ENCODE peak calls at places on chromosome 2, in six cellular contexts. One of them, this sample, is unnamed.

GRCh38 chr2:110678457-110679336 is 834 bp upstream of the BUB1 start:
- DNase-seq in AG04450: no peak
- DNase-seq in right lobe of liver: no peak
- DNase-seq in NCI-H2171 treated with DMSO at 0.1 percent for 48 hours: peak
- DNase-seq in CD8-positive, alpha-beta memory T cell: no peak
- DNase-seq in endodermal cell: peak
- DNase-seq in this sample: no peak

GRCh38 chr2:170235860-170236638 is 58.1 kb downstream of the MYO3B start:
- DNase-seq in AG04450: no peak
- DNase-seq in right lobe of liver: no peak
- DNase-seq in NCI-H2171 treated with DMSO at 0.1 percent for 48 hours: peak
- DNase-seq in CD8-positive, alpha-beta memory T cell: no peak
- DNase-seq in endodermal cell: peak
- DNase-seq in this sample: no peak

GRCh38 chr2:144516417-144516980 is 3.4 kb downstream of the ZEB2 start:
- DNase-seq in AG04450: no peak
- DNase-seq in right lobe of liver: no peak
- DNase-seq in NCI-H2171 treated with DMSO at 0.1 percent for 48 hours: peak
- DNase-seq in CD8-positive, alpha-beta memory T cell: no peak
- DNase-seq in endodermal cell: peak
- DNase-seq in this sample: no peak

GRCh38 chr2:17373736-17374135 is 144.5 kb downstream of the RAD51AP2 start:
- DNase-seq in AG04450: peak
- DNase-seq in right lobe of liver: no peak
- DNase-seq in NCI-H2171 treated with DMSO at 0.1 percent for 48 hours: no peak
- DNase-seq in CD8-positive, alpha-beta memory T cell: no peak
- DNase-seq in endodermal cell: no peak
- DNase-seq in this sample: no peak

GRCh38 chr2:114022360-114023085 is 132.6 kb downstream of the ACTR3 start:
- DNase-seq in AG04450: peak
- DNase-seq in right lobe of liver: no peak
- DNase-seq in NCI-H2171 treated with DMSO at 0.1 percent for 48 hours: no peak
- DNase-seq in CD8-positive, alpha-beta memory T cell: no peak
- DNase-seq in endodermal cell: no peak
- DNase-seq in this sample: no peak

GRCh38 chr2:152335851-152336102 is 803 bp downstream of the FMNL2 start:
- DNase-seq in AG04450: no peak
- DNase-seq in right lobe of liver: no peak
- DNase-seq in NCI-H2171 treated with DMSO at 0.1 percent for 48 hours: no peak
- DNase-seq in CD8-positive, alpha-beta memory T cell: no peak
- DNase-seq in endodermal cell: no peak
- DNase-seq in this sample: no peak

GRCh38 chr2:144217853-144218633 is 301.9 kb downstream of the ZEB2 start:
- DNase-seq in AG04450: no peak
- DNase-seq in right lobe of liver: no peak
- DNase-seq in NCI-H2171 treated with DMSO at 0.1 percent for 48 hours: no peak
- DNase-seq in CD8-positive, alpha-beta memory T cell: no peak
- DNase-seq in endodermal cell: no peak
- DNase-seq in this sample: no peak

GRCh38 chr2:239462671-239463506 is 62.1 kb upstream of the HDAC4 start:
- DNase-seq in AG04450: no peak
- DNase-seq in right lobe of liver: peak
- DNase-seq in NCI-H2171 treated with DMSO at 0.1 percent for 48 hours: no peak
- DNase-seq in CD8-positive, alpha-beta memory T cell: peak
- DNase-seq in endodermal cell: peak
- DNase-seq in this sample: peak

GRCh38 chr2:226985227-226985946 is 149.5 kb downstream of the RHBDD1 start:
- DNase-seq in AG04450: peak
- DNase-seq in right lobe of liver: peak
- DNase-seq in NCI-H2171 treated with DMSO at 0.1 percent for 48 hours: peak
- DNase-seq in CD8-positive, alpha-beta memory T cell: no peak
- DNase-seq in endodermal cell: peak
- DNase-seq in this sample: peak

GRCh38 chr2:39068757-39069515 is 51.9 kb downstream of the SOS1 start:
- DNase-seq in AG04450: no peak
- DNase-seq in right lobe of liver: no peak
- DNase-seq in NCI-H2171 treated with DMSO at 0.1 percent for 48 hours: no peak
- DNase-seq in CD8-positive, alpha-beta memory T cell: no peak
- DNase-seq in endodermal cell: peak
- DNase-seq in this sample: no peak

GRCh38 chr2:96806468-96807126 is 9.5 kb upstream of the CNNM3 start:
- DNase-seq in AG04450: no peak
- DNase-seq in right lobe of liver: no peak
- DNase-seq in NCI-H2171 treated with DMSO at 0.1 percent for 48 hours: no peak
- DNase-seq in CD8-positive, alpha-beta memory T cell: peak
- DNase-seq in endodermal cell: no peak
- DNase-seq in this sample: no peak

GRCh38 chr2:79935046-79935729 is 369.4 kb downstream of the LRRTM1 start:
- DNase-seq in AG04450: no peak
- DNase-seq in right lobe of liver: no peak
- DNase-seq in NCI-H2171 treated with DMSO at 0.1 percent for 48 hours: no peak
- DNase-seq in CD8-positive, alpha-beta memory T cell: no peak
- DNase-seq in endodermal cell: no peak
- DNase-seq in this sample: no peak

GRCh38 chr2:105910497-105911238 is 166.0 kb downstream of the NCK2 start:
- DNase-seq in AG04450: no peak
- DNase-seq in right lobe of liver: no peak
- DNase-seq in NCI-H2171 treated with DMSO at 0.1 percent for 48 hours: peak
- DNase-seq in CD8-positive, alpha-beta memory T cell: no peak
- DNase-seq in endodermal cell: no peak
- DNase-seq in this sample: no peak

GRCh38 chr2:190893157-190893556 is 12.5 kb downstream of the GLS start:
- DNase-seq in AG04450: no peak
- DNase-seq in right lobe of liver: no peak
- DNase-seq in NCI-H2171 treated with DMSO at 0.1 percent for 48 hours: no peak
- DNase-seq in CD8-positive, alpha-beta memory T cell: no peak
- DNase-seq in endodermal cell: no peak
- DNase-seq in this sample: no peak

GRCh38 chr2:164456599-164456998 is 164.7 kb downstream of the GRB14 start:
- DNase-seq in AG04450: no peak
- DNase-seq in right lobe of liver: no peak
- DNase-seq in NCI-H2171 treated with DMSO at 0.1 percent for 48 hours: peak
- DNase-seq in CD8-positive, alpha-beta memory T cell: no peak
- DNase-seq in endodermal cell: no peak
- DNase-seq in this sample: no peak

GRCh38 chr2:69694894-69695849 is 46.8 kb upstream of the ANXA4 start:
- DNase-seq in AG04450: no peak
- DNase-seq in right lobe of liver: no peak
- DNase-seq in NCI-H2171 treated with DMSO at 0.1 percent for 48 hours: peak
- DNase-seq in CD8-positive, alpha-beta memory T cell: no peak
- DNase-seq in endodermal cell: no peak
- DNase-seq in this sample: no peak

GRCh38 chr2:73080321-73081131 is 9.0 kb upstream of the SFXN5 start:
- DNase-seq in AG04450: no peak
- DNase-seq in right lobe of liver: no peak
- DNase-seq in NCI-H2171 treated with DMSO at 0.1 percent for 48 hours: no peak
- DNase-seq in CD8-positive, alpha-beta memory T cell: no peak
- DNase-seq in endodermal cell: no peak
- DNase-seq in this sample: no peak

GRCh38 chr2:189594305-189594704 is 13.7 kb upstream of the SLC40A1 start:
- DNase-seq in AG04450: no peak
- DNase-seq in right lobe of liver: no peak
- DNase-seq in NCI-H2171 treated with DMSO at 0.1 percent for 48 hours: no peak
- DNase-seq in CD8-positive, alpha-beta memory T cell: no peak
- DNase-seq in endodermal cell: no peak
- DNase-seq in this sample: no peak

GRCh38 chr2:7031424-7032245 is 114.4 kb downstream of the RNF144A start:
- DNase-seq in AG04450: no peak
- DNase-seq in right lobe of liver: peak
- DNase-seq in NCI-H2171 treated with DMSO at 0.1 percent for 48 hours: peak
- DNase-seq in CD8-positive, alpha-beta memory T cell: peak
- DNase-seq in endodermal cell: no peak
- DNase-seq in this sample: peak

GRCh38 chr2:216113572-216113971 is 4.4 kb downstream of the XRCC5 start:
- DNase-seq in AG04450: no peak
- DNase-seq in right lobe of liver: no peak
- DNase-seq in NCI-H2171 treated with DMSO at 0.1 percent for 48 hours: no peak
- DNase-seq in CD8-positive, alpha-beta memory T cell: no peak
- DNase-seq in endodermal cell: no peak
- DNase-seq in this sample: no peak

GRCh38 chr2:239691720-239692119 is 290.9 kb upstream of the HDAC4 start:
- DNase-seq in AG04450: no peak
- DNase-seq in right lobe of liver: no peak
- DNase-seq in NCI-H2171 treated with DMSO at 0.1 percent for 48 hours: no peak
- DNase-seq in CD8-positive, alpha-beta memory T cell: no peak
- DNase-seq in endodermal cell: peak
- DNase-seq in this sample: peak

GRCh38 chr2:219398721-219399333 is 11.1 kb upstream of the DNPEP start:
- DNase-seq in AG04450: no peak
- DNase-seq in right lobe of liver: no peak
- DNase-seq in NCI-H2171 treated with DMSO at 0.1 percent for 48 hours: no peak
- DNase-seq in CD8-positive, alpha-beta memory T cell: no peak
- DNase-seq in endodermal cell: no peak
- DNase-seq in this sample: no peak

GRCh38 chr2:73386342-73386868 is 769 bp downstream of the ALMS1 start:
- DNase-seq in AG04450: no peak
- DNase-seq in right lobe of liver: no peak
- DNase-seq in NCI-H2171 treated with DMSO at 0.1 percent for 48 hours: peak
- DNase-seq in CD8-positive, alpha-beta memory T cell: no peak
- DNase-seq in endodermal cell: no peak
- DNase-seq in this sample: no peak

GRCh38 chr2:230181245-230181644 is 38.5 kb downstream of the SP110 start:
- DNase-seq in AG04450: no peak
- DNase-seq in right lobe of liver: no peak
- DNase-seq in NCI-H2171 treated with DMSO at 0.1 percent for 48 hours: no peak
- DNase-seq in CD8-positive, alpha-beta memory T cell: no peak
- DNase-seq in endodermal cell: no peak
- DNase-seq in this sample: no peak

GRCh38 chr2:179925713-179926112 is 64.3 kb upstream of the ZNF385B start:
- DNase-seq in AG04450: no peak
- DNase-seq in right lobe of liver: no peak
- DNase-seq in NCI-H2171 treated with DMSO at 0.1 percent for 48 hours: no peak
- DNase-seq in CD8-positive, alpha-beta memory T cell: no peak
- DNase-seq in endodermal cell: no peak
- DNase-seq in this sample: no peak

GRCh38 chr2:216492951-216493685 is 5.5 kb upstream of the RPL37A start:
- DNase-seq in AG04450: peak
- DNase-seq in right lobe of liver: no peak
- DNase-seq in NCI-H2171 treated with DMSO at 0.1 percent for 48 hours: no peak
- DNase-seq in CD8-positive, alpha-beta memory T cell: no peak
- DNase-seq in endodermal cell: no peak
- DNase-seq in this sample: no peak

GRCh38 chr2:176175729-176176074 is 12.8 kb upstream of the HOXD1 start:
- DNase-seq in AG04450: no peak
- DNase-seq in right lobe of liver: no peak
- DNase-seq in NCI-H2171 treated with DMSO at 0.1 percent for 48 hours: no peak
- DNase-seq in CD8-positive, alpha-beta memory T cell: no peak
- DNase-seq in endodermal cell: peak
- DNase-seq in this sample: no peak

GRCh38 chr2:207073791-207074678 is 91.7 kb downstream of the KLF7 start:
- DNase-seq in AG04450: no peak
- DNase-seq in right lobe of liver: no peak
- DNase-seq in NCI-H2171 treated with DMSO at 0.1 percent for 48 hours: peak
- DNase-seq in CD8-positive, alpha-beta memory T cell: no peak
- DNase-seq in endodermal cell: no peak
- DNase-seq in this sample: no peak

GRCh38 chr2:54084600-54084999 is 30.8 kb upstream of the ACYP2 start:
- DNase-seq in AG04450: no peak
- DNase-seq in right lobe of liver: no peak
- DNase-seq in NCI-H2171 treated with DMSO at 0.1 percent for 48 hours: no peak
- DNase-seq in CD8-positive, alpha-beta memory T cell: no peak
- DNase-seq in endodermal cell: no peak
- DNase-seq in this sample: no peak

GRCh38 chr2:236916181-236916580 is 169.5 kb upstream of the COPS8 start:
- DNase-seq in AG04450: no peak
- DNase-seq in right lobe of liver: no peak
- DNase-seq in NCI-H2171 treated with DMSO at 0.1 percent for 48 hours: no peak
- DNase-seq in CD8-positive, alpha-beta memory T cell: no peak
- DNase-seq in endodermal cell: no peak
- DNase-seq in this sample: no peak

GRCh38 chr2:28951910-28952805 is 28.9 kb upstream of the TOGARAM2 start:
- DNase-seq in AG04450: no peak
- DNase-seq in right lobe of liver: peak
- DNase-seq in NCI-H2171 treated with DMSO at 0.1 percent for 48 hours: no peak
- DNase-seq in CD8-positive, alpha-beta memory T cell: no peak
- DNase-seq in endodermal cell: no peak
- DNase-seq in this sample: peak